ENCODE peak calls at places on chromosome 13, in nine cellular contexts. W is pancreas, T is foreskin fibroblast, K is fibroblast of mammary gland, A is fibroblast of lung, R is left ventricle myocardium inferior, Y is coronary artery, D is SK-N-SH, E is ovary. U is an unnamed sample.

GRCh38 chr13:68748038-68748437 is 1359.6 kb upstream of the ATXN8OS start:
- DNase-seq in E (no peak), R (no peak), T (no peak), K (no peak), A (no peak), Y (no peak), W (no peak), D (no peak), U (no peak)

GRCh38 chr13:105897575-105897974 is 637.9 kb downstream of the EFNB2 start:
- DNase-seq in W (no peak), R (no peak), D (no peak), T (no peak), A (no peak), Y (no peak), E (no peak), K (no peak), U (no peak)

GRCh38 chr13:109272595-109273325 is 513.6 kb downstream of the IRS2 start:
- DNase-seq in K (no peak), R (no peak), T (no peak), Y (no peak), A (peak), E (no peak), W (no peak), D (no peak), U (no peak)

GRCh38 chr13:79812070-79812850 is 331.3 kb downstream of the NDFIP2 start:
- DNase-seq in K (no peak), D (no peak), E (no peak), A (no peak), T (no peak), R (no peak), Y (no peak), W (no peak), U (no peak)

GRCh38 chr13:107438251-107438650 is 777.1 kb downstream of the LIG4 start:
- DNase-seq in W (no peak), A (peak), T (no peak), E (no peak), K (no peak), R (no peak), D (no peak), Y (no peak), U (no peak)

GRCh38 chr13:75180805-75181455 is 301.0 kb downstream of the TBC1D4 start:
- DNase-seq in Y (no peak), W (no peak), R (no peak), E (no peak), K (peak), A (peak), T (peak), D (no peak), U (no peak)

GRCh38 chr13:69617587-69617986 is 490.0 kb upstream of the ATXN8OS start:
- DNase-seq in T (no peak), R (no peak), W (no peak), Y (no peak), E (no peak), K (no peak), A (no peak), D (no peak), U (no peak)

GRCh38 chr13:46031581-46032263 is 20.8 kb downstream of the ZC3H13 start:
- DNase-seq in K (peak), D (no peak), R (no peak), W (no peak), E (no peak), A (peak), Y (no peak), T (peak), U (no peak)

GRCh38 chr13:78121459-78122348 is 203.1 kb upstream of the EDNRB start:
- DNase-seq in E (peak), R (peak), A (peak), K (peak), T (peak), Y (no peak), W (no peak), D (peak), U (no peak)

DNA sequence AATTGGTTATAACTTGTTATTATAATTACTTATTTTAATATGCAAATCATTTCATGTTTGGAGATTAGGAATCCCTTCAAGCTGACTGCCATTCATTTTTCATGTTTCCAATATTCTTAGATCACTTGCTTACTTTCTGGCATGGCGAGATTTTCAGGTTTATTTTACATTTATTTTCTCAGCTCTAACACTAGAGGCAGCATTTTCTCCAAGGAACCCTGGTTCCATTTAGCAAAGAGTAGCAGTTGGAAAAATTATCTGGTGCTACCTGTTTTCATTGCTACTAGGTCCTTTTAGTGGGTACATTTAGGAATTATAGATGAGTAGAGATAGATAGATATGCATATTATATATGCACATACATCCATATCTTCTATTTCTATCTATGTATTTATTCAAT is 90.9 kb upstream of the TRPC4 start:
- DNase-seq in Y (no peak), E (no peak), T (peak), D (no peak), W (no peak), R (no peak), A (no peak), K (no peak), U (no peak)
- TF ChIP-seq CTCF in Y (no peak), E (no peak), T (peak), D (peak), W (no peak), R (no peak), A (peak), K (peak), U (no peak)

DNA sequence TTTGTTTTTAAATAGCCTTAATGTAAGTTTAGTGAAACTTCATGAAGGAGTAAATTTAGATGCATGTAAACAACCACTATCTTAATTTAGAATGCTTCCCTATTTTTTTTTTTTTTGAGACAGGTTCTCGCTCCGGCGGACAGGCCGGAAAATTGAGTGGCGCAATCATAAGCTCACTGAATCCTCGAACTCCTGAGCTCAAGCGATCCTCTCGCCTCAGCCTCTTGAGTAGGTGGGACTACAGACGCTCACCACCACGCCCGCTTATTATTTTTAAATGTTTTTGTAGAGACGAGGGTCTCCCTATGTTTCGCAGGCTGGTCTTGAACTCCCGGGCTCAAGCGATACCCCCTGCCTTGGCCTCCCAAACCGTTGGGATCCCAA is 1.6 kb downstream of the TEX30 start:
- DNase-seq in D (no peak), E (no peak), A (no peak), K (no peak), W (no peak), R (no peak), Y (no peak), T (no peak), U (no peak)
- H3K4me3 ChIP-seq in D (no peak), E (no peak), A (peak), K (no peak), W (no peak), R (peak), Y (no peak), T (no peak), U (no peak)

GRCh38 chr13:47603365-47603764 is 397.7 kb downstream of the SUCLA2 start:
- DNase-seq in T (no peak), E (no peak), Y (no peak), A (no peak), W (no peak), R (no peak), K (peak), D (no peak), U (no peak)

GRCh38 chr13:47594833-47595232 is 406.2 kb downstream of the SUCLA2 start:
- DNase-seq in E (no peak), W (no peak), R (no peak), A (peak), Y (no peak), T (peak), K (peak), D (no peak), U (no peak)

DNA sequence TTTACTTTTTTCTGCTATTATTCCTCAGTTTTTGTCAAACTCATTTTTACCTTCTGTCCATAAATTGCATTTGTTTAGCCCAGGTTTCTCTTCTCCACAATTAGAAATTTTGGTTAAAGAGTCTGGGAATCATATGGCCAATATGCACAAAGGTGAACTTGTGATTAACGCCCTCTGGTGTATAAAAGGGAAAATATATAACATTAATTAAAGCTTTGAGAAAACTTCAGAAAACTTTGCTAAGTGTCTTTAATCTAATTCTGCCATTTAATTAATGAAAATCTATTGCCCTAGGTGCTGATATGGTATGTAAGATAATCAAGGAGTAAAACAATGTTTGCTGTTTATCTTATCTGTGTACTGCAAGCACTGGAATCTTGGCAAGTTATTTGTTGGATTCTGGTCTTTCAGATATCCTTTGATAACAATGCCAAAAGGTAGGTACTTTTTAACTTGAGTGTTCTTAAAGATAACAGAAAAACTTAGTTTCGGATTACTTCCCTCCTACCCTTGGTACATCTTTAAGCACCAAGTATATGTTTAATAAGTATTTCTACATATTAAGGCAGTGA is 402.6 kb downstream of the SUCLA2 start:
- DNase-seq in E (no peak), T (peak), D (peak), W (no peak), R (no peak), K (peak), A (peak), Y (no peak), U (no peak)
- TF ChIP-seq CTCF in E (no peak), T (peak), D (peak), W (no peak), R (peak), K (peak), A (peak), Y (no peak), U (peak)

DNA sequence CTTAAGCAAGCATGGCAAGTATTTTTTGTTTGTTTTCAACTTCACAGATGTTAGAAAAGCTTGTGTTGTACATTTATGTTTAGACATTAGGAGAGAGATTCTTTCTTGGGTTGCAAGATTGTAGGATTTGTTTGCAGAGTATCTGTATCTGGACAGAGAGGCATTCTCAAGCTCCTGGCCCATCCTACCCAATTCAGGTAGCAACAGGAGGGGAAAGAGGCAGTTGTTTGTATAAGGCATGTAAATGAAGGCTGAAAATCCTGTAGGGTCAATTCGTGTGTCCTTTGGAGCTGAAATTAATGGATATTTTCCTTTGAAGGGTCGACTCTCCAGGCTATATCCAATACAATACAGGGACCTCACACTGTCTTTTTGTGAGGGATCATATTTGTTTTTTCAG is 147.3 kb downstream of the KCNRG start:
- DNase-seq in W (no peak), Y (no peak), A (no peak), T (no peak), D (no peak), E (no peak), R (no peak), K (no peak), U (no peak)
- H3K4me3 ChIP-seq in W (no peak), Y (no peak), A (no peak), T (no peak), D (no peak), E (no peak), R (no peak), K (no peak), U (no peak)

GRCh38 chr13:98598043-98598442 is 21.1 kb upstream of the STK24 start:
- DNase-seq in E (no peak), W (no peak), T (no peak), A (no peak), Y (no peak), D (no peak), R (no peak), K (peak), U (no peak)

GRCh38 chr13:98591721-98592352 is 14.9 kb upstream of the STK24 start:
- DNase-seq in Y (no peak), D (no peak), E (no peak), A (no peak), K (no peak), T (no peak), R (no peak), W (no peak), U (no peak)

GRCh38 chr13:98599502-98600328 is 22.8 kb upstream of the STK24 start:
- DNase-seq in E (no peak), Y (no peak), K (no peak), R (no peak), T (peak), D (no peak), A (no peak), W (no peak), U (no peak)

GRCh38 chr13:98592353-98592740 is 15.4 kb upstream of the STK24 start:
- DNase-seq in Y (no peak), W (no peak), K (no peak), E (no peak), D (no peak), T (no peak), A (no peak), R (no peak), U (no peak)

GRCh38 chr13:98595134-98595533 is 18.2 kb upstream of the STK24 start:
- DNase-seq in E (no peak), Y (no peak), W (no peak), T (no peak), A (no peak), K (no peak), D (no peak), R (no peak), U (no peak)
- TF ChIP-seq CTCF in E (no peak), Y (no peak), W (no peak), T (no peak), A (no peak), K (no peak), D (no peak), R (no peak), U (no peak)

GRCh38 chr13:24745861-24746617 is 17.9 kb upstream of the RNF17 start:
- DNase-seq in K (no peak), Y (no peak), T (peak), E (no peak), A (no peak), R (no peak), W (no peak), D (no peak), U (no peak)

GRCh38 chr13:24747248-24748151 is 16.5 kb upstream of the RNF17 start:
- DNase-seq in K (no peak), D (no peak), R (no peak), E (no peak), A (peak), T (peak), W (no peak), Y (no peak), U (no peak)

GRCh38 chr13:24746618-24747247 is 17.2 kb upstream of the RNF17 start:
- DNase-seq in D (no peak), R (no peak), K (no peak), E (no peak), Y (no peak), W (no peak), T (peak), A (no peak), U (no peak)

GRCh38 chr13:24744247-24744646 is 19.7 kb upstream of the RNF17 start:
- DNase-seq in Y (no peak), T (no peak), E (no peak), D (no peak), W (no peak), R (no peak), A (no peak), K (no peak), U (no peak)

DNA sequence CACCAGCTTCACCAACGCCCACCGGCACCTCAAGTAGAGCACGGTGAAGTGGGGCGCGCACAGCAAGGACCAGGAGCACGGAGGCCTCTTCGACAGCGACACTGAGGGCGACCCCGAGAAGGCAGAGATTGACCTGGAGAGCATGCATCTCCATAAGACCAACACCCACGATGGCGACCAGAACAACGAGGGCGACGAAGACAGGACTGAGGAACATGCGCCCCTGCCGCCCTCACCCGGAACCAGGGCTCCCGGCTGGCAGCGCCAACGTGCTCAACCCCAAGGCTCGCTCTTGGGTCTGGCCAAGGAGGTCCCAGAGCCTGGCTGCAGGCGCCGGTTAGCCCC is 18.5 kb upstream of the RNF17 start:
- DNase-seq in W (no peak), K (no peak), A (no peak), Y (no peak), T (no peak), R (no peak), E (no peak), D (no peak), U (no peak)
- H3K4me3 ChIP-seq in W (no peak), K (no peak), A (no peak), Y (no peak), T (no peak), R (no peak), E (no peak), D (no peak), U (no peak)

GRCh38 chr13:98549728-98550317 is 27.1 kb downstream of the STK24 start:
- DNase-seq in A (no peak), D (no peak), W (no peak), E (no peak), Y (no peak), K (peak), T (peak), R (no peak), U (no peak)
- TF ChIP-seq CTCF in A (no peak), D (no peak), W (no peak), E (no peak), Y (no peak), K (no peak), T (no peak), R (no peak), U (no peak)

GRCh38 chr13:21672811-21673591 is 2.1 kb downstream of the FGF9 start:
- DNase-seq in E (no peak), W (no peak), A (no peak), R (no peak), K (no peak), D (no peak), T (peak), Y (no peak), U (no peak)

GRCh38 chr13:21673592-21674270 is 2.9 kb downstream of the FGF9 start:
- DNase-seq in K (no peak), W (peak), Y (no peak), A (peak), T (peak), E (no peak), R (peak), D (peak), U (no peak)

GRCh38 chr13:21670883-21671792 is at the start of gene FGF9:
- DNase-seq in Y (no peak), W (peak), T (peak), D (peak), A (peak), R (peak), K (peak), E (peak), U (peak)

GRCh38 chr13:21670006-21670882 is 629 bp upstream of the FGF9 start:
- DNase-seq in T (peak), K (peak), W (peak), E (peak), D (peak), Y (no peak), A (peak), R (peak), U (peak)

DNA sequence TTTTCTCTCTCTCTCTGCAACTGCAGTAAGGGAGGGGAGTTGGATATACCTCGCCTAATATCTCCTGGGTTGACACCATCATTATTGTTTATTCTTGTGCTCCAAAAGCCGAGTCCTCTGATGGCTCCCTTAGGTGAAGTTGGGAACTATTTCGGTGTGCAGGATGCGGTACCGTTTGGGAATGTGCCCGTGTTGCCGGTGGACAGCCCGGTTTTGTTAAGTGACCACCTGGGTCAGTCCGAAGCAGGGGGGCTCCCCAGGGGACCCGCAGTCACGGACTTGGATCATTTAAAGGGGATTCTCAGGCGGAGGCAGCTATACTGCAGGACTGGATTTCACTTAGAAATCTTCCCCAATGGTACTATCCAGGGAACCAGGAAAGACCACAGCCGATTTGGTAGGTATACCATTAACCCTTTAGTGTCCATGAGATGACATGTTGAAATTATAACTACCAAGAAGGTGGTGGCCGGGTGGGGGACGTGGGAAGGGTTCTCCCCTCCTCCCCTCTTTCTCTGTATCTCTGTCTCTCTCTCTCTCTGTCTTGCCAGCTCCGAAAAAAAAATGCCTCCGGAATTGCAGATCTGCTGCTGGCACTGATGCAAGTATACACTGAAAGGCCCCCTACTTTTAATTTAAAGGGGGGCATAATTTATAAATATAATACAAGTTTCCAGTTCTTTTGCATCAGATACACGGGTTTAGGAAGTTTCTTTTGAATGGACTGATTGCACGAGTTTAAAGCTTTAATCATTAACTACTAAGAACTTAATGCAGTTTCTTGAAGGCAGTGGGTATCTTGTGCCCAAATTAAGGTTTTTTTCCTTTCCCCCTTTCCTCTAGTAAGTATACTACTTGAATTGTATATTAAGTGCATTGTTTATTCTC is 1.2 kb downstream of the FGF9 start:
- DNase-seq in K (no peak), R (no peak), T (no peak), A (no peak), Y (no peak), D (peak), W (no peak), E (no peak), U (no peak)
- H3K4me3 ChIP-seq in K (no peak), R (peak), T (no peak), A (no peak), Y (peak), D (no peak), W (peak), E (peak), U (peak)

DNA sequence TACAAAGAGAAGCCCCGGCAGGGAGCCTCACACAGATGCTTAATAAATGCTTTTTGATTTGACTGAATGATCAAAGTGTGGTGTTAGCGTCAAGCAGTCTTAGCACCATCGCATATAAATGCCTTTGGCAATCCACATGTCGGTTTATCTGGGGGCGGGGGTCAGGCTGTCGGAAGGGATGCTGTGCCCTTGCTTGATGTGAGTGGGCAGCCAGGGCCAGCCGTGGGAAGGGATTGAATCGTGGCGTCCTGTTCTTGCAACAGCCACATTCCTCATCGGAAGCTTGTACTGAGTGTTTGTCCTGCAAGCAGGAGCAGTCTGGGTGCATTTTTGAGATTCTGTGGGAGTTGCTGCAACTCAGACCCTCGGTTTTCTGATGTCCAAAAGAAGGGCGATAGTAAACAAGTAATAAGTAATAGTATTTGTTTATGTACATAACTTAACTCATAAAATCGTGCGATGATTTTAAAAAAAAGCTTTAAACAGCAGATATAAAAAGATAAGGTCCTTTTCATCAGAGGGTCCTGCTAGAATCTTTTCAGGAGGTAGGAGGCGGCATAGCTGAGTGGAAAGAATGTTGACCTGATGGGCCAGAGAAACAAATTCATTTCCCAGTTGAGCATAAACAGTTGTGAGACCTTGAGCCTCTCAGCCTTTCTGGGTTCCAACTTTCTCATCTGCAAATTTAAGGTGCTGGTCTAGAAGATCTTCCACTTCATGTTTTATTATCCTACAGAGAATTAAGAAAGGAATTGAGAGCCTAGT is 173.3 kb downstream of the LACC1 start:
- DNase-seq in R (peak), Y (peak), T (peak), K (peak), E (peak), A (peak), D (no peak), W (no peak), U (no peak)
- TF ChIP-seq CTCF in R (no peak), Y (no peak), T (no peak), K (no peak), E (no peak), A (no peak), D (no peak), W (no peak), U (no peak)

U was measured in heart right ventricle.